ENCODE peak calls at places on chromosomes 16 and 17, in five cellular contexts. One of them, this sample, is unnamed.

GRCh38 chr16:1283996-1284592 is 25.3 kb upstream of the UBE2I start:
- DNase-seq in T-helper 1 cell: no peak
- DNase-seq in NCI-H2081: no peak
- DNase-seq in activated CD8-positive, alpha-beta memory T cell treated with anti-CD3 and anti-CD28 coated beads for 48 hours: no peak
- DNase-seq in activated CD8-positive, alpha-beta T cell treated with anti-CD3 and anti-CD28 coated beads, Interleukin-2, amount 10 ng/mL, durations not matched to agents 7 days and 5 days: no peak
- DNase-seq in this sample: no peak

GRCh38 chr17:61414141-61414935 is 14.7 kb downstream of the TBX2 start:
- DNase-seq in T-helper 1 cell: peak
- DNase-seq in NCI-H2081: no peak
- DNase-seq in activated CD8-positive, alpha-beta memory T cell treated with anti-CD3 and anti-CD28 coated beads for 48 hours: no peak
- DNase-seq in activated CD8-positive, alpha-beta T cell treated with anti-CD3 and anti-CD28 coated beads, Interleukin-2, amount 10 ng/mL, durations not matched to agents 7 days and 5 days: no peak
- DNase-seq in this sample: no peak

GRCh38 chr16:87561200-87562105 is 40.9 kb upstream of the JPH3 start:
- DNase-seq in T-helper 1 cell: no peak
- DNase-seq in NCI-H2081: no peak
- DNase-seq in activated CD8-positive, alpha-beta memory T cell treated with anti-CD3 and anti-CD28 coated beads for 48 hours: no peak
- DNase-seq in activated CD8-positive, alpha-beta T cell treated with anti-CD3 and anti-CD28 coated beads, Interleukin-2, amount 10 ng/mL, durations not matched to agents 7 days and 5 days: no peak
- DNase-seq in this sample: no peak

GRCh38 chr16:82195917-82196494 is 26.0 kb upstream of the MPHOSPH6 start:
- DNase-seq in T-helper 1 cell: no peak
- DNase-seq in NCI-H2081: peak
- DNase-seq in activated CD8-positive, alpha-beta memory T cell treated with anti-CD3 and anti-CD28 coated beads for 48 hours: no peak
- DNase-seq in activated CD8-positive, alpha-beta T cell treated with anti-CD3 and anti-CD28 coated beads, Interleukin-2, amount 10 ng/mL, durations not matched to agents 7 days and 5 days: no peak
- DNase-seq in this sample: no peak

GRCh38 chr16:87538594-87538993 is 45.8 kb upstream of the ZCCHC14 start:
- DNase-seq in T-helper 1 cell: no peak
- DNase-seq in NCI-H2081: no peak
- DNase-seq in activated CD8-positive, alpha-beta memory T cell treated with anti-CD3 and anti-CD28 coated beads for 48 hours: no peak
- DNase-seq in activated CD8-positive, alpha-beta T cell treated with anti-CD3 and anti-CD28 coated beads, Interleukin-2, amount 10 ng/mL, durations not matched to agents 7 days and 5 days: no peak
- DNase-seq in this sample: no peak

GRCh38 chr17:691423-691822 is 23.2 kb downstream of the VPS53 start:
- DNase-seq in T-helper 1 cell: no peak
- DNase-seq in NCI-H2081: no peak
- DNase-seq in activated CD8-positive, alpha-beta memory T cell treated with anti-CD3 and anti-CD28 coated beads for 48 hours: no peak
- DNase-seq in activated CD8-positive, alpha-beta T cell treated with anti-CD3 and anti-CD28 coated beads, Interleukin-2, amount 10 ng/mL, durations not matched to agents 7 days and 5 days: no peak
- DNase-seq in this sample: no peak

GRCh38 chr17:81034168-81034777 is 678 bp upstream of the BAIAP2 start:
- DNase-seq in T-helper 1 cell: no peak
- DNase-seq in NCI-H2081: no peak
- DNase-seq in activated CD8-positive, alpha-beta memory T cell treated with anti-CD3 and anti-CD28 coated beads for 48 hours: no peak
- DNase-seq in activated CD8-positive, alpha-beta T cell treated with anti-CD3 and anti-CD28 coated beads, Interleukin-2, amount 10 ng/mL, durations not matched to agents 7 days and 5 days: no peak
- DNase-seq in this sample: no peak

GRCh38 chr16:31094088-31094423 is 541 bp downstream of the VKORC1 start:
- DNase-seq in T-helper 1 cell: no peak
- DNase-seq in NCI-H2081: no peak
- DNase-seq in activated CD8-positive, alpha-beta memory T cell treated with anti-CD3 and anti-CD28 coated beads for 48 hours: no peak
- DNase-seq in activated CD8-positive, alpha-beta T cell treated with anti-CD3 and anti-CD28 coated beads, Interleukin-2, amount 10 ng/mL, durations not matched to agents 7 days and 5 days: no peak
- DNase-seq in this sample: no peak

GRCh38 chr17:48460055-48460454 is 30.0 kb upstream of the SKAP1 start:
- DNase-seq in T-helper 1 cell: no peak
- DNase-seq in NCI-H2081: no peak
- DNase-seq in activated CD8-positive, alpha-beta memory T cell treated with anti-CD3 and anti-CD28 coated beads for 48 hours: no peak
- DNase-seq in activated CD8-positive, alpha-beta T cell treated with anti-CD3 and anti-CD28 coated beads, Interleukin-2, amount 10 ng/mL, durations not matched to agents 7 days and 5 days: no peak
- DNase-seq in this sample: no peak

GRCh38 chr17:47305302-47305923 is 18.3 kb upstream of the EFCAB13 start:
- DNase-seq in T-helper 1 cell: no peak
- DNase-seq in NCI-H2081: no peak
- DNase-seq in activated CD8-positive, alpha-beta memory T cell treated with anti-CD3 and anti-CD28 coated beads for 48 hours: no peak
- DNase-seq in activated CD8-positive, alpha-beta T cell treated with anti-CD3 and anti-CD28 coated beads, Interleukin-2, amount 10 ng/mL, durations not matched to agents 7 days and 5 days: no peak
- DNase-seq in this sample: no peak

GRCh38 chr17:78812849-78813248 is 27.8 kb downstream of the USP36 start:
- DNase-seq in T-helper 1 cell: no peak
- DNase-seq in NCI-H2081: no peak
- DNase-seq in activated CD8-positive, alpha-beta memory T cell treated with anti-CD3 and anti-CD28 coated beads for 48 hours: no peak
- DNase-seq in activated CD8-positive, alpha-beta T cell treated with anti-CD3 and anti-CD28 coated beads, Interleukin-2, amount 10 ng/mL, durations not matched to agents 7 days and 5 days: no peak
- DNase-seq in this sample: no peak

GRCh38 chr16:74661064-74661463 is 5.6 kb downstream of the RFWD3 start:
- DNase-seq in T-helper 1 cell: no peak
- DNase-seq in NCI-H2081: no peak
- DNase-seq in activated CD8-positive, alpha-beta memory T cell treated with anti-CD3 and anti-CD28 coated beads for 48 hours: no peak
- DNase-seq in activated CD8-positive, alpha-beta T cell treated with anti-CD3 and anti-CD28 coated beads, Interleukin-2, amount 10 ng/mL, durations not matched to agents 7 days and 5 days: no peak
- DNase-seq in this sample: no peak

GRCh38 chr17:28466521-28467048 is 6.9 kb upstream of the SLC13A2 start:
- DNase-seq in T-helper 1 cell: no peak
- DNase-seq in NCI-H2081: no peak
- DNase-seq in activated CD8-positive, alpha-beta memory T cell treated with anti-CD3 and anti-CD28 coated beads for 48 hours: no peak
- DNase-seq in activated CD8-positive, alpha-beta T cell treated with anti-CD3 and anti-CD28 coated beads, Interleukin-2, amount 10 ng/mL, durations not matched to agents 7 days and 5 days: no peak
- DNase-seq in this sample: no peak

GRCh38 chr16:8620535-8620934 is 963 bp upstream of the METTL22 start:
- DNase-seq in T-helper 1 cell: no peak
- DNase-seq in NCI-H2081: no peak
- DNase-seq in activated CD8-positive, alpha-beta memory T cell treated with anti-CD3 and anti-CD28 coated beads for 48 hours: no peak
- DNase-seq in activated CD8-positive, alpha-beta T cell treated with anti-CD3 and anti-CD28 coated beads, Interleukin-2, amount 10 ng/mL, durations not matched to agents 7 days and 5 days: no peak
- DNase-seq in this sample: no peak

GRCh38 chr16:22008215-22009142 is 568 bp downstream of the MOSMO start:
- DNase-seq in T-helper 1 cell: no peak
- DNase-seq in NCI-H2081: no peak
- DNase-seq in activated CD8-positive, alpha-beta memory T cell treated with anti-CD3 and anti-CD28 coated beads for 48 hours: no peak
- DNase-seq in activated CD8-positive, alpha-beta T cell treated with anti-CD3 and anti-CD28 coated beads, Interleukin-2, amount 10 ng/mL, durations not matched to agents 7 days and 5 days: peak
- DNase-seq in this sample: peak

GRCh38 chr17:49031965-49032928 is 35.1 kb downstream of the IGF2BP1 start:
- DNase-seq in T-helper 1 cell: no peak
- DNase-seq in NCI-H2081: peak
- DNase-seq in activated CD8-positive, alpha-beta memory T cell treated with anti-CD3 and anti-CD28 coated beads for 48 hours: no peak
- DNase-seq in activated CD8-positive, alpha-beta T cell treated with anti-CD3 and anti-CD28 coated beads, Interleukin-2, amount 10 ng/mL, durations not matched to agents 7 days and 5 days: peak
- DNase-seq in this sample: no peak

GRCh38 chr16:19137201-19137601 is 23.4 kb downstream of the ITPRIPL2 start:
- DNase-seq in T-helper 1 cell: no peak
- DNase-seq in NCI-H2081: peak
- DNase-seq in activated CD8-positive, alpha-beta memory T cell treated with anti-CD3 and anti-CD28 coated beads for 48 hours: no peak
- DNase-seq in activated CD8-positive, alpha-beta T cell treated with anti-CD3 and anti-CD28 coated beads, Interleukin-2, amount 10 ng/mL, durations not matched to agents 7 days and 5 days: no peak
- DNase-seq in this sample: no peak

GRCh38 chr16:56514845-56515244 is 5.0 kb downstream of the BBS2 start:
- DNase-seq in T-helper 1 cell: no peak
- DNase-seq in NCI-H2081: no peak
- DNase-seq in activated CD8-positive, alpha-beta memory T cell treated with anti-CD3 and anti-CD28 coated beads for 48 hours: no peak
- DNase-seq in activated CD8-positive, alpha-beta T cell treated with anti-CD3 and anti-CD28 coated beads, Interleukin-2, amount 10 ng/mL, durations not matched to agents 7 days and 5 days: no peak
- DNase-seq in this sample: no peak

GRCh38 chr17:37650419-37651003 is 7.3 kb upstream of the DDX52 start:
- DNase-seq in T-helper 1 cell: no peak
- DNase-seq in NCI-H2081: peak
- DNase-seq in activated CD8-positive, alpha-beta memory T cell treated with anti-CD3 and anti-CD28 coated beads for 48 hours: no peak
- DNase-seq in activated CD8-positive, alpha-beta T cell treated with anti-CD3 and anti-CD28 coated beads, Interleukin-2, amount 10 ng/mL, durations not matched to agents 7 days and 5 days: no peak
- DNase-seq in this sample: no peak

GRCh38 chr17:68381076-68381900 is 76.0 kb downstream of the WIPI1 start:
- DNase-seq in T-helper 1 cell: no peak
- DNase-seq in NCI-H2081: no peak
- DNase-seq in activated CD8-positive, alpha-beta memory T cell treated with anti-CD3 and anti-CD28 coated beads for 48 hours: no peak
- DNase-seq in activated CD8-positive, alpha-beta T cell treated with anti-CD3 and anti-CD28 coated beads, Interleukin-2, amount 10 ng/mL, durations not matched to agents 7 days and 5 days: no peak
- DNase-seq in this sample: no peak

GRCh38 chr17:1577186-1577585 is 14.6 kb upstream of the PITPNA start:
- DNase-seq in T-helper 1 cell: no peak
- DNase-seq in NCI-H2081: no peak
- DNase-seq in activated CD8-positive, alpha-beta memory T cell treated with anti-CD3 and anti-CD28 coated beads for 48 hours: no peak
- DNase-seq in activated CD8-positive, alpha-beta T cell treated with anti-CD3 and anti-CD28 coated beads, Interleukin-2, amount 10 ng/mL, durations not matched to agents 7 days and 5 days: no peak
- DNase-seq in this sample: no peak

GRCh38 chr17:58671969-58672368 is 19.9 kb downstream of the TEX14 start:
- DNase-seq in T-helper 1 cell: no peak
- DNase-seq in NCI-H2081: no peak
- DNase-seq in activated CD8-positive, alpha-beta memory T cell treated with anti-CD3 and anti-CD28 coated beads for 48 hours: no peak
- DNase-seq in activated CD8-positive, alpha-beta T cell treated with anti-CD3 and anti-CD28 coated beads, Interleukin-2, amount 10 ng/mL, durations not matched to agents 7 days and 5 days: no peak
- DNase-seq in this sample: no peak

GRCh38 chr17:48819466-48819865 is 2.4 kb upstream of the TTLL6 start:
- DNase-seq in T-helper 1 cell: no peak
- DNase-seq in NCI-H2081: no peak
- DNase-seq in activated CD8-positive, alpha-beta memory T cell treated with anti-CD3 and anti-CD28 coated beads for 48 hours: no peak
- DNase-seq in activated CD8-positive, alpha-beta T cell treated with anti-CD3 and anti-CD28 coated beads, Interleukin-2, amount 10 ng/mL, durations not matched to agents 7 days and 5 days: no peak
- DNase-seq in this sample: no peak